ENCODE peak calls at places on chromosomes 13 and 19, in eight cellular contexts. K, G, U, I, S, X, V and F are unnamed samples.

GRCh38 chr13:83881031-83881727 is 1.1 kb downstream of the SLITRK1 start:
- DNase-seq in K (no peak), G (no peak), U (no peak), I (no peak), S (no peak), X (no peak), V (peak; percentile 36), F (no peak)

GRCh38 chr19:35100588-35101533 is 14.8 kb upstream of the FXYD3 start:
- DNase-seq in K (no peak), G (no peak), U (no peak), I (no peak), S (no peak), X (no peak), V (no peak), F (no peak)

GRCh38 chr19:45668342-45668871 is 386 bp downstream of the GIPR start:
- DNase-seq in K (no peak), G (no peak), U (no peak), I (no peak), S (no peak), X (peak; percentile 41), V (no peak), F (no peak)

GRCh38 chr19:55344444-55344843 is 4.8 kb downstream of the KMT5C start:
- DNase-seq in K (no peak), G (no peak), U (no peak), I (no peak), S (no peak), X (no peak), V (peak; percentile 54), F (no peak)

GRCh38 chr19:47157455-47158321 is 27.1 kb downstream of the SAE1 start:
- DNase-seq in K (peak; percentile 80), G (peak; percentile 32), U (peak; percentile 73), I (peak; percentile 47), S (no peak), X (peak; percentile 63), V (peak; percentile 91), F (no peak)

GRCh38 chr13:111425326-111425725 is 104.9 kb downstream of the TEX29 start:
- DNase-seq in K (no peak), G (no peak), U (no peak), I (no peak), S (no peak), X (no peak), V (no peak), F (no peak)

GRCh38 chr19:49057636-49058234 is at the start of gene CGB7:
- DNase-seq in K (peak; percentile 79), G (peak; percentile 76), U (peak; percentile 74), I (peak; percentile 66), S (peak; percentile 29), X (peak; percentile 42), V (peak; percentile 93), F (no peak)

GRCh38 chr19:10143700-10144099 is 24.0 kb upstream of the EIF3G start:
- DNase-seq in K (no peak), G (no peak), U (no peak), I (no peak), S (no peak), X (no peak), V (no peak), F (no peak)

GRCh38 chr13:51721485-51721884 is 82.5 kb downstream of the DHRS12 start:
- DNase-seq in K (no peak), G (peak; percentile 23), U (no peak), I (no peak), S (no peak), X (no peak), V (no peak), F (no peak)

GRCh38 chr13:98105929-98106336 is 37.0 kb upstream of the FARP1 start:
- DNase-seq in K (no peak), G (no peak), U (no peak), I (peak; percentile 89), S (no peak), X (no peak), V (no peak), F (no peak)

GRCh38 chr13:73141292-73141771 is 82.5 kb downstream of the KLF5 start:
- DNase-seq in K (no peak), G (no peak), U (no peak), I (peak; percentile 30), S (no peak), X (no peak), V (no peak), F (no peak)

GRCh38 chr19:4279530-4280422 is 710 bp downstream of the SHD start:
- DNase-seq in K (no peak), G (no peak), U (no peak), I (no peak), S (no peak), X (no peak), V (no peak), F (no peak)

GRCh38 chr19:19679176-19680073 is 10.8 kb downstream of the ZNF101 start:
- DNase-seq in K (no peak), G (no peak), U (no peak), I (no peak), S (no peak), X (no peak), V (no peak), F (no peak)

GRCh38 chr13:112447761-112448603 is 71.8 kb downstream of the SPACA7 start:
- DNase-seq in K (peak; percentile 59), G (no peak), U (no peak), I (no peak), S (no peak), X (no peak), V (peak; percentile 43), F (peak; percentile 83)

GRCh38 chr13:32863596-32863995 is 152.6 kb upstream of the KL start:
- DNase-seq in K (no peak), G (no peak), U (no peak), I (no peak), S (no peak), X (no peak), V (no peak), F (no peak)

GRCh38 chr19:8487137-8487851 is 15.1 kb downstream of the PRAM1 start:
- DNase-seq in K (peak; percentile 89), G (no peak), U (no peak), I (no peak), S (no peak), X (peak; percentile 67), V (no peak), F (no peak)

GRCh38 chr19:38743394-38744297 is 628 bp downstream of the CAPN12 start:
- DNase-seq in K (peak; percentile 61), G (no peak), U (no peak), I (no peak), S (no peak), X (no peak), V (no peak), F (no peak)

DNA sequence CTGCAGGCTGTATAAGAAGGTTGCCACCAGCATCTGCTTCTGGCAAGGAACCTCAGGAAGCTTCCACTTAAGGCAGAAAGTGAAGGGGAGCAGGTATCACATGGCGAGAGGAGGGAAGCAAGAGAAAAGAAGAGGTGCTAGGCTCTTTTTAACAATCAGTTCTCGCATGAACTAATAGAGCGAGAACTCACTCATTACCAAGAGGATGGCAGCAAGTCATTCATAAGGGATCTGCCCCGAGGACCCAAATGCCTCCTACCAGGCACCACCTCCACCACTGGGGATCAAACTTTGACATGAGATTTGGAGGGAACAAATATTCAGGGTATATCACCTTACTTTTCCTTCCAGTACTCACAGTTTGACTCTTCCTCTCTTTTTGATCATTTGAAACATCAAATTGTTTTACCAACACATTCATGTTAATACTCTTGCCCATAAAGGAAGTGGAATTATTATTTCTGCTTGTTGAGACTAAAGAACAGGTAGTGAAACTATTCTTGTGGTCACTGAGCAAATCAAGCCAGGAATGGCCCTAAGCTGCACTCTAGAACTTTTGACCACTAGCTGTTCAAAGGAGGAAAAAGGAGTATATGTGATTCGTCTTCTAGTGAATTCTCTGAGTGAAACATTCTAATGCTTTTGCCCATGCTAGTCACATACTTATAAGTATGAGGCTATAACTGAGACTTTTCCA is 45.0 kb downstream of the LACC1 start:
- DNase-seq in K (no peak), G (no peak), U (no peak), I (no peak), S (no peak), X (no peak), V (no peak), F (no peak)
- H3K4me3 ChIP-seq in K (no peak overlapping the region), G (no peak overlapping the region), U (no peak overlapping the region), I (no peak overlapping the region), S (no peak overlapping the region), X (no peak overlapping the region), V (no peak overlapping the region), F (no peak overlapping the region)

GRCh38 chr13:110301083-110301482 is 5.9 kb downstream of the COL4A1 start:
- DNase-seq in K (no peak), G (no peak), U (peak; percentile 61), I (no peak), S (no peak), X (no peak), V (no peak), F (no peak)
- H3K27ac ChIP-seq in K (peak overlapping the region; percentile 86), G (peak overlapping the region; percentile 20), U (no peak overlapping the region), I (peak overlapping the region; percentile 43), S (peak overlapping the region; percentile 97), X (no peak overlapping the region), V (no peak overlapping the region), F (peak overlapping the region; percentile 99)

DNA sequence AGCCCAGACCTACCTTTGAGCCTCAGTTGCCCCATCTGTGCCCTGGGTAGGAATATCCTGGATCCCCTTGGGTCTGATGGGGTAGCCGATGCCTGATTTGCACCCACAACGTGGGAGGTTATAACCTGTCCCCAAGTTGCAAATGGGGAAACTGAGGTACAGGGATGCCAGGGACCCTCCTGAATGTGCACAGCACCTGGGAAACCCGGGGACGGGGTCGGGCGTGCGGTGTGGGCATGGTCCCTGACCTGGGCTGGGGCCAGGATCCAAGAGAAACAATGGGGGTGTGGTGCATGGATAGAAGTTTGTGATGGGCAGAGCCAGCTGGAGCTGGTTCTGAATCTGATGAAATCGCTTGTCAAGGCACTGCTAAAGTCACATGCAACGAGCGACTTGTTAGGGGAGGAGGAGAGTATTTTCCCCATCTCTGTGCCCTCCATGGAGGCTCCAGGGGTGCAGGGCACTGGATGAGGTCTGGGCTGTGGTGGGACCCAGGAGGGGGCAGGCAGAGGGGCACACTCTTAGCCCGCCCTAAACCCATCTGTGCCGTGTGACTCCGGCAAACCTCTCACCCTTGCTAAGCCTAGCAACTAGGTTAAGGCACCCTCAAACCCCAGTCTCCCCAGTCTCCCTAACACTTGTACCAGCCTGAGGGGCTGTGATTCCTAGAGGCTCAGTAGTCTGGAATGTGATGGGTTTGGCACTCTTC is 739 bp downstream of the GDF15 start:
- DNase-seq in K (no peak), G (no peak), U (no peak), I (peak; percentile 58), S (peak; percentile 22), X (no peak), V (no peak), F (no peak)
- H3K4me3 ChIP-seq in K (no peak overlapping the region), G (peak overlapping the region; percentile 59), U (peak overlapping the region; percentile 24), I (peak overlapping the region; percentile 78), S (peak overlapping the region; percentile 35), X (no peak overlapping the region), V (no peak overlapping the region), F (peak overlapping the region; percentile 14)

DNA sequence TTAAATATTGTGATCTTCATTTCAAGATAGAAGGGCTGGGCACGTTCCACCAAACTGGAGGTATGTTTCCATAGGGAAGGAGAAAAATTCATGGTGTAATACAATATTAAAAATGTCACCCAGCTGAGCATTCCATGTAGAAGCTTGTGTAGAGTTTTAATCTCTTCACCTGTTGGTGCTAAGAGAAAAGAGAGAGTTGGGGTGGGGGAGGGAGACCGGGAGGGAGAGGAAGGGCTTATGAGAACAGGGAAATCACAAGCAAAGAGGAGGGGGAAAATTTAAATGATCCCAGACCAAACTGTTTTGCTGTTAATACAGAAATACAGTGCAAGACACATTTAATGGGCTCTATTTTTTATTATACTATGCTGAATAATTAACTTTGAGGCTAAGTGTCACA is 345.8 kb downstream of the ZNF536 start:
- DNase-seq in K (no peak), G (no peak), U (no peak), I (no peak), S (no peak), X (no peak), V (no peak), F (no peak)
- H3K27ac ChIP-seq in K (no peak overlapping the region), G (no peak overlapping the region), U (no peak overlapping the region), I (no peak overlapping the region), S (no peak overlapping the region), X (no peak overlapping the region), V (no peak overlapping the region), F (no peak overlapping the region)

GRCh38 chr13:30398601-30399072 is 23.7 kb upstream of the UBE2L5 start:
- DNase-seq in K (no peak), G (peak; percentile 24), U (no peak), I (no peak), S (no peak), X (no peak), V (no peak), F (no peak)
- H3K4me3 ChIP-seq in K (no peak overlapping the region), G (no peak overlapping the region), U (no peak overlapping the region), I (no peak overlapping the region), S (no peak overlapping the region), X (no peak overlapping the region), V (no peak overlapping the region), F (no peak overlapping the region)